ENCODE peak calls at places on chromosomes 16 and 17, in five cellular contexts. K is stimulated activated naive CD4-positive, alpha-beta T cell treated with Interleukin-2 at 50 U/mL for 16 hours; I is left colon; P is stimulated activated CD4-positive, alpha-beta T cell treated with anti-CD3 and anti-CD28 coated beads, Interleukin-4, amount 100 ng/mL, for 4 hours; W is ovary. V is an unnamed sample.

GRCh38 chr16:82699711-82700495 is 73.1 kb downstream of the CDH13 start:
- DNase-seq in K (no peak), I (no peak), P (no peak), W (no peak), V (no peak)

GRCh38 chr16:31569360-31569717 is 41.6 kb downstream of the AHSP start:
- DNase-seq in K (no peak), I (no peak), P (no peak), W (no peak), V (no peak)

GRCh38 chr17:40443988-40444899 is 994 bp downstream of the IGFBP4 start:
- DNase-seq in K (no peak), I (no peak), P (no peak), W (peak), V (no peak)

GRCh38 chr16:6483634-6484033 is 849.0 kb upstream of the RBFOX1 start:
- DNase-seq in K (no peak), I (no peak), P (no peak), W (no peak), V (no peak)

GRCh38 chr16:85523602-85524364 is 89.3 kb upstream of the GSE1 start:
- DNase-seq in K (no peak), I (no peak), P (no peak), W (peak), V (no peak)

GRCh38 chr17:34584805-34585416 is 5.5 kb downstream of the TMEM132E start:
- DNase-seq in K (no peak), I (no peak), P (no peak), W (no peak), V (peak)

GRCh38 chr16:19857593-19857992 is 27.1 kb downstream of the GPRC5B start:
- DNase-seq in K (no peak), I (no peak), P (no peak), W (no peak), V (no peak)

GRCh38 chr16:19853132-19853972 is 31.3 kb downstream of the GPRC5B start:
- DNase-seq in K (no peak), I (no peak), P (no peak), W (no peak), V (peak)

GRCh38 chr17:73455050-73455687 is 143.4 kb upstream of the CDC42EP4 start:
- DNase-seq in K (no peak), I (no peak), P (no peak), W (no peak), V (no peak)

GRCh38 chr17:35254107-35254802 is 11.4 kb downstream of the SLFN5 start:
- DNase-seq in K (no peak), I (peak), P (no peak), W (peak), V (no peak)

GRCh38 chr17:32486701-32487459 is at the start of gene CDK5R1:
- DNase-seq in K (peak), I (peak), P (peak), W (peak), V (peak)

GRCh38 chr16:11605564-11605886 is 18.8 kb upstream of the LITAF start:
- DNase-seq in K (no peak), I (no peak), P (no peak), W (no peak), V (no peak)

GRCh38 chr17:42289863-42290165 is 1.5 kb downstream of the STAT5A start:
- DNase-seq in K (peak), I (no peak), P (peak), W (no peak), V (no peak)

GRCh38 chr17:20993863-20994778 is 48.7 kb downstream of the USP22 start:
- DNase-seq in K (no peak), I (peak), P (no peak), W (no peak), V (no peak)

GRCh38 chr17:66493283-66494019 is 191.0 kb downstream of the PRKCA start:
- DNase-seq in K (no peak), I (no peak), P (no peak), W (no peak), V (no peak)

GRCh38 chr17:40515491-40516041 is 14.1 kb upstream of the TNS4 start:
- DNase-seq in K (peak), I (no peak), P (peak), W (no peak), V (no peak)

GRCh38 chr17:73814070-73814469 is 169.8 kb upstream of the SDK2 start:
- DNase-seq in K (no peak), I (no peak), P (no peak), W (no peak), V (no peak)

GRCh38 chr17:48577946-48578615 is at the start of gene HOXB4:
- DNase-seq in K (peak), I (peak), P (peak), W (peak), V (peak)

GRCh38 chr17:16929281-16929680 is 42.6 kb downstream of the TNFRSF13B start:
- DNase-seq in K (no peak), I (no peak), P (no peak), W (no peak), V (no peak)

GRCh38 chr17:81397314-81398169 is 2.3 kb downstream of the BAHCC1 start:
- DNase-seq in K (no peak), I (no peak), P (no peak), W (no peak), V (peak)

GRCh38 chr17:65584604-65585521 is 23.4 kb upstream of the AXIN2 start:
- DNase-seq in K (no peak), I (no peak), P (no peak), W (no peak), V (no peak)

GRCh38 chr16:88384222-88385111 is 1.7 kb downstream of the ZNF469 start:
- DNase-seq in K (no peak), I (no peak), P (no peak), W (no peak), V (no peak)

GRCh38 chr17:76558210-76559095 is 18.6 kb downstream of the PRCD start:
- DNase-seq in K (no peak), I (no peak), P (no peak), W (no peak), V (no peak)

GRCh38 chr16:27439273-27440018 is 37.5 kb downstream of the IL21R start:
- DNase-seq in K (no peak), I (no peak), P (no peak), W (peak), V (no peak)

GRCh38 chr16:52825882-52826281 is 226.8 kb downstream of the CHD9NB start:
- DNase-seq in K (no peak), I (no peak), P (no peak), W (no peak), V (no peak)

GRCh38 chr16:53457670-53458069 is 23.4 kb downstream of the RBL2 start:
- DNase-seq in K (peak), I (peak), P (peak), W (no peak), V (no peak)

GRCh38 chr16:72537684-72538083 is 365.7 kb upstream of the PMFBP1 start:
- DNase-seq in K (no peak), I (no peak), P (no peak), W (no peak), V (no peak)

GRCh38 chr17:59888145-59888750 is 4.5 kb downstream of the TUBD1 start:
- DNase-seq in K (no peak), I (no peak), P (no peak), W (no peak), V (no peak)

GRCh38 chr17:15479697-15480096 is 12.3 kb upstream of the CDRT4 start:
- DNase-seq in K (no peak), I (no peak), P (no peak), W (no peak), V (no peak)

GRCh38 chr16:86480444-86480843 is 29.9 kb upstream of the FOXF1 start:
- DNase-seq in K (no peak), I (no peak), P (no peak), W (no peak), V (no peak)

GRCh38 chr16:85375282-85375681 is 237.8 kb upstream of the GSE1 start:
- DNase-seq in K (no peak), I (no peak), P (no peak), W (no peak), V (no peak)